ENCODE peak calls at places on chromosomes 16 and 17, in eight cellular contexts. One of them, this sample, is unnamed. For H3K4me1, the result is how much of the 10 kb centered on the place peaks cover.

GRCh38 chr17:51909971-51910370 is 248.5 kb downstream of the CA10 start:
- DNase-seq in neuronal stem cell: no peak
- DNase-seq in right cardiac atrium: no peak
- DNase-seq in breast epithelium: no peak
- DNase-seq in neural progenitor cell: peak
- DNase-seq in ascending aorta: no peak
- DNase-seq in GM12878: no peak
- DNase-seq in gastrocnemius medialis: no peak
- DNase-seq in this sample: no peak

GRCh38 chr17:40005527-40005926 is 9.7 kb upstream of the CSF3 start:
- DNase-seq in neuronal stem cell: no peak
- DNase-seq in right cardiac atrium: no peak
- DNase-seq in breast epithelium: no peak
- DNase-seq in neural progenitor cell: no peak
- DNase-seq in ascending aorta: no peak
- DNase-seq in GM12878: no peak
- DNase-seq in gastrocnemius medialis: no peak
- DNase-seq in this sample: no peak

GRCh38 chr16:50539822-50540710 is 8.1 kb upstream of the NKD1 start:
- DNase-seq in neuronal stem cell: no peak
- DNase-seq in right cardiac atrium: no peak
- DNase-seq in breast epithelium: no peak
- DNase-seq in neural progenitor cell: peak
- DNase-seq in ascending aorta: no peak
- DNase-seq in GM12878: no peak
- DNase-seq in gastrocnemius medialis: no peak
- DNase-seq in this sample: no peak

GRCh38 chr16:1351582-1352362 is at the start of the genes GNPTG and TSR3:
- DNase-seq in neuronal stem cell: peak
- DNase-seq in right cardiac atrium: peak
- DNase-seq in breast epithelium: peak
- DNase-seq in neural progenitor cell: peak
- DNase-seq in ascending aorta: no peak
- DNase-seq in GM12878: peak
- DNase-seq in gastrocnemius medialis: peak
- DNase-seq in this sample: no peak

GRCh38 chr17:15891348-15891747 is 53.6 kb upstream of the ADORA2B start:
- DNase-seq in neuronal stem cell: no peak
- DNase-seq in right cardiac atrium: no peak
- DNase-seq in breast epithelium: no peak
- DNase-seq in neural progenitor cell: no peak
- DNase-seq in ascending aorta: no peak
- DNase-seq in GM12878: no peak
- DNase-seq in gastrocnemius medialis: no peak
- DNase-seq in this sample: no peak

GRCh38 chr17:69961488-69962145 is 113.4 kb upstream of the KCNJ16 start:
- DNase-seq in neuronal stem cell: no peak
- DNase-seq in right cardiac atrium: no peak
- DNase-seq in breast epithelium: no peak
- DNase-seq in neural progenitor cell: peak
- DNase-seq in ascending aorta: no peak
- DNase-seq in GM12878: no peak
- DNase-seq in gastrocnemius medialis: peak
- DNase-seq in this sample: no peak

GRCh38 chr16:85519540-85520231 is 93.4 kb upstream of the GSE1 start:
- DNase-seq in neuronal stem cell: no peak
- DNase-seq in right cardiac atrium: no peak
- DNase-seq in breast epithelium: no peak
- DNase-seq in neural progenitor cell: no peak
- DNase-seq in ascending aorta: no peak
- DNase-seq in GM12878: no peak
- DNase-seq in gastrocnemius medialis: no peak
- DNase-seq in this sample: no peak

GRCh38 chr17:1413281-1413791 is 13.3 kb upstream of the YWHAE start:
- DNase-seq in neuronal stem cell: no peak
- DNase-seq in right cardiac atrium: peak
- DNase-seq in breast epithelium: no peak
- DNase-seq in neural progenitor cell: no peak
- DNase-seq in ascending aorta: peak
- DNase-seq in GM12878: no peak
- DNase-seq in gastrocnemius medialis: peak
- DNase-seq in this sample: peak

GRCh38 chr17:79261361-79262072 is 186.9 kb downstream of the ENGASE start:
- DNase-seq in neuronal stem cell: no peak
- DNase-seq in right cardiac atrium: no peak
- DNase-seq in breast epithelium: no peak
- DNase-seq in neural progenitor cell: no peak
- DNase-seq in ascending aorta: no peak
- DNase-seq in GM12878: no peak
- DNase-seq in gastrocnemius medialis: no peak
- DNase-seq in this sample: no peak

GRCh38 chr16:55506083-55506482 is 2.8 kb upstream of the LPCAT2 start:
- DNase-seq in neuronal stem cell: no peak
- DNase-seq in right cardiac atrium: no peak
- DNase-seq in breast epithelium: no peak
- DNase-seq in neural progenitor cell: no peak
- DNase-seq in ascending aorta: no peak
- DNase-seq in GM12878: no peak
- DNase-seq in gastrocnemius medialis: no peak
- DNase-seq in this sample: no peak

GRCh38 chr16:71645450-71645849 is 19.5 kb downstream of the MARVELD3 start:
- DNase-seq in neuronal stem cell: no peak
- DNase-seq in right cardiac atrium: no peak
- DNase-seq in breast epithelium: no peak
- DNase-seq in neural progenitor cell: peak
- DNase-seq in ascending aorta: no peak
- DNase-seq in GM12878: no peak
- DNase-seq in gastrocnemius medialis: no peak
- DNase-seq in this sample: no peak

DNA sequence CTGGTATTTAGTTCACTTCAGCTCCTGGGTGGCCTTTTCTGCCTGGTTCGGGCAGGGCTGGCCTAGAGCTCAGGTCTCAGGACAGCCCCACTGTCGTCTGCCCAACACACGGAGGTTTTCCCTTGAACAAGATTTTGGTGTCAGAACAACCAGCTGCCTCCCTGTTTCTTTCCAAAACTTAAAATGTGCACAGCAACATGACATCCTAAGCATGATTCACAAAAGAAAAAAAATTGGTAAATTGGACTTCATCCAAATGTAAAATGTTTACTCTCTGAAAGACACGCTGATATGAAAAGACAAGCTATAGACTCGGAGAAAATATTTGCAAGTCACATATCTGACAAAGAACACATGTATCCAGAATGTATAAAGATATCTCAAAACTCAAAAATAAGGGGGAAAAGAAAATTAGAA is 197.8 kb upstream of the CHMP6 start:
- DNase-seq in neuronal stem cell: no peak
- DNase-seq in right cardiac atrium: no peak
- DNase-seq in breast epithelium: no peak
- DNase-seq in neural progenitor cell: no peak
- DNase-seq in ascending aorta: no peak
- DNase-seq in GM12878: no peak
- DNase-seq in gastrocnemius medialis: no peak
- DNase-seq in this sample: no peak
- H3K4me1 ChIP-seq in neuronal stem cell: under half
- H3K4me1 ChIP-seq in right cardiac atrium: under half
- H3K4me1 ChIP-seq in breast epithelium: under half
- H3K4me1 ChIP-seq in neural progenitor cell: under half
- H3K4me1 ChIP-seq in ascending aorta: under half
- H3K4me1 ChIP-seq in GM12878: under half
- H3K4me1 ChIP-seq in gastrocnemius medialis: half or more
- H3K4me1 ChIP-seq in this sample: under half

GRCh38 chr16:68759062-68759461 is 22.0 kb downstream of the CDH1 start:
- DNase-seq in neuronal stem cell: no peak
- DNase-seq in right cardiac atrium: no peak
- DNase-seq in breast epithelium: no peak
- DNase-seq in neural progenitor cell: no peak
- DNase-seq in ascending aorta: no peak
- DNase-seq in GM12878: no peak
- DNase-seq in gastrocnemius medialis: no peak
- DNase-seq in this sample: no peak

GRCh38 chr16:68762996-68763756 is 26.1 kb downstream of the CDH1 start:
- DNase-seq in neuronal stem cell: no peak
- DNase-seq in right cardiac atrium: no peak
- DNase-seq in breast epithelium: no peak
- DNase-seq in neural progenitor cell: peak
- DNase-seq in ascending aorta: no peak
- DNase-seq in GM12878: no peak
- DNase-seq in gastrocnemius medialis: no peak
- DNase-seq in this sample: no peak

GRCh38 chr16:68760671-68761275 is 23.7 kb downstream of the CDH1 start:
- DNase-seq in neuronal stem cell: no peak
- DNase-seq in right cardiac atrium: no peak
- DNase-seq in breast epithelium: peak
- DNase-seq in neural progenitor cell: no peak
- DNase-seq in ascending aorta: no peak
- DNase-seq in GM12878: peak
- DNase-seq in gastrocnemius medialis: no peak
- DNase-seq in this sample: no peak

GRCh38 chr16:68768170-68768569 is 31.1 kb downstream of the CDH1 start:
- DNase-seq in neuronal stem cell: no peak
- DNase-seq in right cardiac atrium: no peak
- DNase-seq in breast epithelium: no peak
- DNase-seq in neural progenitor cell: no peak
- DNase-seq in ascending aorta: no peak
- DNase-seq in GM12878: no peak
- DNase-seq in gastrocnemius medialis: no peak
- DNase-seq in this sample: no peak

GRCh38 chr16:68764866-68765265 is 27.8 kb downstream of the CDH1 start:
- DNase-seq in neuronal stem cell: no peak
- DNase-seq in right cardiac atrium: no peak
- DNase-seq in breast epithelium: no peak
- DNase-seq in neural progenitor cell: no peak
- DNase-seq in ascending aorta: no peak
- DNase-seq in GM12878: no peak
- DNase-seq in gastrocnemius medialis: no peak
- DNase-seq in this sample: no peak
- H3K27ac ChIP-seq in neuronal stem cell: no peak
- H3K27ac ChIP-seq in right cardiac atrium: no peak
- H3K27ac ChIP-seq in breast epithelium: peak
- H3K27ac ChIP-seq in neural progenitor cell: no peak
- H3K27ac ChIP-seq in ascending aorta: no peak
- H3K27ac ChIP-seq in GM12878: peak
- H3K27ac ChIP-seq in gastrocnemius medialis: no peak
- H3K27ac ChIP-seq in this sample: no peak

DNA sequence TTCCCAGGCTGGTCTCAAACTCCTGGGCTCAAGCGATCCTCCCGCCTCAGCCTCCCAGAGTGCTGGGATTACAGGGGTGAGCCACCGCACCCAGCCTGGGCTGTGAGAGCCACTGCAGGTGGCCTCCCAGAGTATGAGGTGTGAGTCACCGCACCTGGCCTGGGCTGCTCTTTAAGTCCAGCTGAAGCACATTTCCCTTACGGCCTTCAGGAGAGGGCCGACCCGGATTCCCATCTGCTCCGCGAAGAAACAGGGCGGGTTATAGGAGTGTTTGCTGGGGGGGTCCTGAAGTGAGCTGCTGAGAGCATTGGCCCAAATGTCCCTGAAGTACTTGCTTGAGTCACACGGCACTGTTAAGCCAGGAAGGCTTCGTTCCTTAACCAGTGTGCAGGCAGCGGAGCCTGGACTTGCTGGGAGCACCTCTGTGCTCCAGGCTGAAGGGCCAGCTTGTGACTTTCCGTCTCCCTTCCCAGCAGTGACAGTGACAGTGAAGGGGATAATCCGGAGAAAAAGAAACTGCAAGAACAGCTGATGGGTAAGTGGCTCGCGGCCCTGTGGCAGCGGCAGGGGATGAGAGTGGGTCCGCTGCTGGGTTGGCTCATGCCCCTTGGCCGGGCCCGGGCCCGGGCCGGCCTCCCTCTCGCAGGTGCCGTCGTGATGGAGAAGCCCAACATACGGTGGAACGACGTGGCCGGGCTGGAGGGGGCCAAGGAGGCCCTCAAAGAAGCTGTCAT is 7.2 kb downstream of the VPS4A start:
- DNase-seq in neuronal stem cell: no peak
- DNase-seq in right cardiac atrium: no peak
- DNase-seq in breast epithelium: no peak
- DNase-seq in neural progenitor cell: no peak
- DNase-seq in ascending aorta: no peak
- DNase-seq in GM12878: no peak
- DNase-seq in gastrocnemius medialis: no peak
- DNase-seq in this sample: no peak
- H3K4me1 ChIP-seq in neuronal stem cell: under half
- H3K4me1 ChIP-seq in right cardiac atrium: under half
- H3K4me1 ChIP-seq in breast epithelium: under half
- H3K4me1 ChIP-seq in neural progenitor cell: under half
- H3K4me1 ChIP-seq in ascending aorta: under half
- H3K4me1 ChIP-seq in GM12878: under half
- H3K4me1 ChIP-seq in gastrocnemius medialis: under half
- H3K4me1 ChIP-seq in this sample: under half

DNA sequence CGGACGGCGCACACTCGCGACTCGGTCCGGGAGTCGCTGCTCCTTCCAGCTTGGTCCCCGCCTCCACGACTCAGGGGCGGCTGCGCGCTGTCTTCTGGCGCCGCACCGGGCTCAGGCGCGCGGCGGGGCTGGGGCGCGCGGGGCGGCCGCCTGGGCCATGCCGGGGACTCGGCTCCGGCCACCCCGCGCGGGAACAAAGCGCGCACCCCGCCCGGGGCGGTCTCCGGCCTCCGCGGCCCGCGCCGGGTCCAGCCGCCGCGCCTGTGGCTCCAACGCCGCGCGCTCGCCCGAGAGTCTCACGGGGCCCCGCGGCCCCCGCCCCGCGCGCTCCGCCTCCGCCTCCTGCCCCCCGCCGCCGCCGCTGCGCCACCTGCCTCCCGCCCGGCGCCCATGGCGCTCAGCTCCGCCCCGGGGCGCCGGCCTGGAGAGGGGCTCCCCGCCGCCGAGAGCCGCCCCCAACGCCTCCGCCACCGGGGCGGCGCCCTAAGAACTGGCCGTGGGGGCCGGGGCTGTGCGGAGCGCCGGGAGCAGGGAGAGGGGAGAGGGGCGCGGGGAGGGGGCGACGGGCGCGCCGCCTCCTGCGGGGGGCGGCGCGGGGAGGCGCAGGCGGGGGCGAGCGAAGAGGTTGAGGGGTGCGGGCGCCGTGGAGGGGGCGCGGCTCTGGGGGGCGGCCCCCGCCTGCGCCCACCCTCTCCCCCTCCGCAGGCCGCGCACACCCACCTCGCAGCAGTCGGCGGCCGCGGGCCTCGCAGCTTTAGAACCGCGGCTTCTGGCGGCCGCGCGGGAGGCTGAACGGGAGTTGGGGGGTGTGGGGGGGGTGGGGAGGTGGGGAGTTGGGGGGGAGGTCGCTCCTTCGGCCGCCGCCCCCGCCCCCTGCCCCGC is 35.7 kb downstream of the CBFA2T3 start:
- DNase-seq in neuronal stem cell: no peak
- DNase-seq in right cardiac atrium: no peak
- DNase-seq in breast epithelium: no peak
- DNase-seq in neural progenitor cell: peak
- DNase-seq in ascending aorta: no peak
- DNase-seq in GM12878: no peak
- DNase-seq in gastrocnemius medialis: no peak
- DNase-seq in this sample: no peak
- H3K27ac ChIP-seq in neuronal stem cell: no peak
- H3K27ac ChIP-seq in right cardiac atrium: peak
- H3K27ac ChIP-seq in breast epithelium: peak
- H3K27ac ChIP-seq in neural progenitor cell: no peak
- H3K27ac ChIP-seq in ascending aorta: no peak
- H3K27ac ChIP-seq in GM12878: no peak
- H3K27ac ChIP-seq in gastrocnemius medialis: peak
- H3K27ac ChIP-seq in this sample: no peak

This sample was measured in thoracic aorta.